ENCODE peak calls at places on chromosome 2, in four cellular contexts. One of them, this sample, is unnamed.

GRCh38 chr2:70946832-70947442 is 11.2 kb downstream of the ATP6V1B1 start:
- DNase-seq in cardiac fibroblast: peak; percentile 73
- DNase-seq in choroid plexus epithelial cell: peak; percentile 80
- DNase-seq in right atrium auricular region: peak; percentile 71
- DNase-seq in this sample: peak; percentile 75

GRCh38 chr2:13201924-13202323 is 485.2 kb downstream of the TRIB2 start:
- DNase-seq in right atrium auricular region: no peak
- DNase-seq in cardiac fibroblast: peak; percentile 2
- DNase-seq in choroid plexus epithelial cell: peak; percentile 8
- DNase-seq in this sample: no peak

GRCh38 chr2:239601201-239601851 is 200.5 kb upstream of the HDAC4 start:
- DNase-seq in cardiac fibroblast: no peak
- DNase-seq in right atrium auricular region: no peak
- DNase-seq in choroid plexus epithelial cell: no peak
- DNase-seq in this sample: no peak

GRCh38 chr2:211468881-211469280 is 912.5 kb downstream of the CPS1 start:
- DNase-seq in choroid plexus epithelial cell: no peak
- DNase-seq in right atrium auricular region: no peak
- DNase-seq in cardiac fibroblast: no peak
- DNase-seq in this sample: no peak

GRCh38 chr2:110748489-110748867 is 16.1 kb downstream of the ACOXL start:
- DNase-seq in cardiac fibroblast: no peak
- DNase-seq in right atrium auricular region: no peak
- DNase-seq in choroid plexus epithelial cell: no peak
- DNase-seq in this sample: no peak

GRCh38 chr2:241673797-241674725 is 12.6 kb downstream of the DTYMK start:
- DNase-seq in cardiac fibroblast: no peak
- DNase-seq in choroid plexus epithelial cell: peak; percentile 29
- DNase-seq in right atrium auricular region: no peak
- DNase-seq in this sample: no peak

GRCh38 chr2:30243231-30243630 is 11.9 kb downstream of the LBH start:
- DNase-seq in cardiac fibroblast: peak; percentile 9
- DNase-seq in choroid plexus epithelial cell: no peak
- DNase-seq in right atrium auricular region: no peak
- DNase-seq in this sample: no peak

GRCh38 chr2:169978402-169979017 is 151.3 kb downstream of the UBR3 start:
- DNase-seq in right atrium auricular region: no peak
- DNase-seq in cardiac fibroblast: no peak
- DNase-seq in choroid plexus epithelial cell: no peak
- DNase-seq in this sample: no peak

GRCh38 chr2:70988726-70989648 is 5.7 kb downstream of the TEX261 start:
- DNase-seq in cardiac fibroblast: no peak
- DNase-seq in choroid plexus epithelial cell: no peak
- DNase-seq in right atrium auricular region: peak; percentile 52
- DNase-seq in this sample: no peak

GRCh38 chr2:26670171-26670570 is 22.4 kb upstream of the KCNK3 start:
- DNase-seq in choroid plexus epithelial cell: peak; percentile 11
- DNase-seq in cardiac fibroblast: peak; percentile 25
- DNase-seq in right atrium auricular region: no peak
- DNase-seq in this sample: no peak

GRCh38 chr2:126766897-126767296 is 110.9 kb downstream of the GYPC start:
- DNase-seq in cardiac fibroblast: no peak
- DNase-seq in choroid plexus epithelial cell: no peak
- DNase-seq in right atrium auricular region: no peak
- DNase-seq in this sample: no peak

GRCh38 chr2:26000561-26001211 is 18.4 kb upstream of the KIF3C start:
- DNase-seq in cardiac fibroblast: no peak
- DNase-seq in choroid plexus epithelial cell: no peak
- DNase-seq in right atrium auricular region: no peak
- DNase-seq in this sample: no peak

GRCh38 chr2:157732596-157732995 is 103.9 kb upstream of the ACVR1C start:
- DNase-seq in cardiac fibroblast: no peak
- DNase-seq in choroid plexus epithelial cell: peak; percentile 7
- DNase-seq in right atrium auricular region: no peak
- DNase-seq in this sample: no peak

GRCh38 chr2:226308981-226309380 is 490.6 kb downstream of the IRS1 start:
- DNase-seq in cardiac fibroblast: peak; percentile 84
- DNase-seq in choroid plexus epithelial cell: peak; percentile 79
- DNase-seq in right atrium auricular region: no peak
- DNase-seq in this sample: no peak

GRCh38 chr2:32812316-32812715 is 134.4 kb upstream of the LTBP1 start:
- DNase-seq in cardiac fibroblast: peak; percentile 15
- DNase-seq in right atrium auricular region: no peak
- DNase-seq in choroid plexus epithelial cell: peak; percentile 44
- DNase-seq in this sample: no peak

GRCh38 chr2:205372141-205372540 is 310.2 kb upstream of the NRP2 start:
- DNase-seq in right atrium auricular region: no peak
- DNase-seq in choroid plexus epithelial cell: peak; percentile 40
- DNase-seq in cardiac fibroblast: peak; percentile 45
- DNase-seq in this sample: no peak

GRCh38 chr2:63627866-63628265 is 39.1 kb downstream of the MDH1 start:
- DNase-seq in cardiac fibroblast: no peak
- DNase-seq in right atrium auricular region: no peak
- DNase-seq in choroid plexus epithelial cell: no peak
- DNase-seq in this sample: no peak

GRCh38 chr2:188079176-188079575 is 212.5 kb upstream of the GULP1 start:
- DNase-seq in cardiac fibroblast: peak; percentile 74
- DNase-seq in right atrium auricular region: no peak
- DNase-seq in choroid plexus epithelial cell: peak; percentile 87
- DNase-seq in this sample: no peak

GRCh38 chr2:174059875-174060226 is 94.7 kb upstream of the SP3 start:
- DNase-seq in choroid plexus epithelial cell: peak; percentile 46
- DNase-seq in right atrium auricular region: no peak
- DNase-seq in cardiac fibroblast: peak; percentile 41
- DNase-seq in this sample: no peak

GRCh38 chr2:119427756-119428155 is 3.9 kb upstream of the TMEM37 start:
- DNase-seq in cardiac fibroblast: no peak
- DNase-seq in choroid plexus epithelial cell: no peak
- DNase-seq in right atrium auricular region: no peak
- DNase-seq in this sample: no peak

GRCh38 chr2:71923887-71924533 is 223.7 kb downstream of the CYP26B1 start:
- DNase-seq in choroid plexus epithelial cell: peak; percentile 88
- DNase-seq in right atrium auricular region: peak; percentile 78
- DNase-seq in cardiac fibroblast: peak; percentile 84
- DNase-seq in this sample: peak; percentile 59

GRCh38 chr2:231480781-231481180 is 16.5 kb upstream of the NCL start:
- DNase-seq in cardiac fibroblast: no peak
- DNase-seq in right atrium auricular region: no peak
- DNase-seq in choroid plexus epithelial cell: no peak
- DNase-seq in this sample: no peak

GRCh38 chr2:121479882-121480522 is 50.7 kb upstream of the RNU4ATAC start:
- DNase-seq in cardiac fibroblast: no peak
- DNase-seq in choroid plexus epithelial cell: peak; percentile 48
- DNase-seq in right atrium auricular region: no peak
- DNase-seq in this sample: no peak

GRCh38 chr2:189116059-189116458 is 63.5 kb downstream of the COL5A2 start:
- DNase-seq in right atrium auricular region: no peak
- DNase-seq in choroid plexus epithelial cell: no peak
- DNase-seq in cardiac fibroblast: no peak
- DNase-seq in this sample: no peak

GRCh38 chr2:235545369-235546150 is 51.7 kb downstream of the AGAP1 start:
- DNase-seq in right atrium auricular region: no peak
- DNase-seq in choroid plexus epithelial cell: no peak
- DNase-seq in cardiac fibroblast: no peak
- DNase-seq in this sample: no peak

GRCh38 chr2:4937550-4937949 is 754.6 kb upstream of the SOX11 start:
- DNase-seq in choroid plexus epithelial cell: peak; percentile 77
- DNase-seq in cardiac fibroblast: no peak
- DNase-seq in right atrium auricular region: no peak
- DNase-seq in this sample: no peak

GRCh38 chr2:64412671-64413070 is 41.3 kb upstream of the LGALSL start:
- DNase-seq in cardiac fibroblast: no peak
- DNase-seq in choroid plexus epithelial cell: no peak
- DNase-seq in right atrium auricular region: no peak
- DNase-seq in this sample: no peak

GRCh38 chr2:217837530-217837929 is 165.3 kb downstream of the TNS1 start:
- DNase-seq in choroid plexus epithelial cell: no peak
- DNase-seq in right atrium auricular region: no peak
- DNase-seq in cardiac fibroblast: no peak
- DNase-seq in this sample: no peak

GRCh38 chr2:224885295-224885694 is 157.0 kb downstream of the DOCK10 start:
- DNase-seq in cardiac fibroblast: peak; percentile 31
- DNase-seq in right atrium auricular region: no peak
- DNase-seq in choroid plexus epithelial cell: peak; percentile 33
- DNase-seq in this sample: no peak

GRCh38 chr2:56008661-56009411 is 85.3 kb upstream of the EFEMP1 start:
- DNase-seq in choroid plexus epithelial cell: peak; percentile 92
- DNase-seq in right atrium auricular region: peak; percentile 67
- DNase-seq in cardiac fibroblast: peak; percentile 97
- DNase-seq in this sample: peak; percentile 53

GRCh38 chr2:118186110-118186857 is 98.0 kb downstream of the INSIG2 start:
- DNase-seq in choroid plexus epithelial cell: peak; percentile 90
- DNase-seq in cardiac fibroblast: peak; percentile 69
- DNase-seq in right atrium auricular region: peak; percentile 91
- DNase-seq in this sample: peak; percentile 74
- TF ChIP-seq CTCF in choroid plexus epithelial cell: peak; percentile 32
- TF ChIP-seq CTCF in cardiac fibroblast: no peak
- TF ChIP-seq CTCF in right atrium auricular region: no peak
- TF ChIP-seq CTCF in this sample: peak; percentile 25

DNA sequence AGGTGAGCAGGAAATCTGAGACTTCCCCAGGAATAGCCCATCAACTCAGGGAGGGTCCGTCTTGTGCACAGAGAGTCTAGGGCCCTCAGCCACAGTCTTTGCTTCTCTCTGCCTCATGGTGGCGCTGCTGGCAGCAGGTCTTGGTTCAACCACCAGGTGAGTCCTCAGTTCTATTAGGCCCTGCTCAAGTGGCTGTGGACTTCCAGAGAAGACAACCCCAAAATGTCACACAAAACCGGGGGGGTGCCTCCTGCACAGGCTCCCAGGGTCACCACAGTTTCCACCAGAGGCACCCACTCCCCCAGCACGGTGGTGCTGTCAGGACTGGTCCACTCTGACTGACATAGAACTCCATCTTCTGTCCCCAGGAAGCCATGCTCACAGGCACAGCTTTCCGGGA is 2.4 kb upstream of the CHRNG start:
- DNase-seq in choroid plexus epithelial cell: no peak
- DNase-seq in right atrium auricular region: no peak
- DNase-seq in cardiac fibroblast: no peak
- DNase-seq in this sample: no peak
- TF ChIP-seq CTCF in choroid plexus epithelial cell: peak; percentile 55
- TF ChIP-seq CTCF in right atrium auricular region: no peak
- TF ChIP-seq CTCF in cardiac fibroblast: peak; percentile 38
- TF ChIP-seq CTCF in this sample: peak; percentile 36

GRCh38 chr2:84674586-84674985 is 158.3 kb downstream of the DNAH6 start:
- DNase-seq in cardiac fibroblast: no peak
- DNase-seq in choroid plexus epithelial cell: no peak
- DNase-seq in right atrium auricular region: no peak
- DNase-seq in this sample: no peak

GRCh38 chr2:84674099-84674498 is 157.8 kb downstream of the DNAH6 start:
- DNase-seq in right atrium auricular region: no peak
- DNase-seq in choroid plexus epithelial cell: no peak
- DNase-seq in cardiac fibroblast: no peak
- DNase-seq in this sample: no peak

GRCh38 chr2:84676295-84676694 is 160.0 kb downstream of the DNAH6 start:
- DNase-seq in right atrium auricular region: no peak
- DNase-seq in choroid plexus epithelial cell: no peak
- DNase-seq in cardiac fibroblast: no peak
- DNase-seq in this sample: no peak

GRCh38 chr2:84678214-84678613 is 161.9 kb downstream of the DNAH6 start:
- DNase-seq in choroid plexus epithelial cell: no peak
- DNase-seq in right atrium auricular region: no peak
- DNase-seq in cardiac fibroblast: no peak
- DNase-seq in this sample: no peak
- TF ChIP-seq CTCF in choroid plexus epithelial cell: no peak
- TF ChIP-seq CTCF in right atrium auricular region: no peak
- TF ChIP-seq CTCF in cardiac fibroblast: no peak
- TF ChIP-seq CTCF in this sample: no peak

DNA sequence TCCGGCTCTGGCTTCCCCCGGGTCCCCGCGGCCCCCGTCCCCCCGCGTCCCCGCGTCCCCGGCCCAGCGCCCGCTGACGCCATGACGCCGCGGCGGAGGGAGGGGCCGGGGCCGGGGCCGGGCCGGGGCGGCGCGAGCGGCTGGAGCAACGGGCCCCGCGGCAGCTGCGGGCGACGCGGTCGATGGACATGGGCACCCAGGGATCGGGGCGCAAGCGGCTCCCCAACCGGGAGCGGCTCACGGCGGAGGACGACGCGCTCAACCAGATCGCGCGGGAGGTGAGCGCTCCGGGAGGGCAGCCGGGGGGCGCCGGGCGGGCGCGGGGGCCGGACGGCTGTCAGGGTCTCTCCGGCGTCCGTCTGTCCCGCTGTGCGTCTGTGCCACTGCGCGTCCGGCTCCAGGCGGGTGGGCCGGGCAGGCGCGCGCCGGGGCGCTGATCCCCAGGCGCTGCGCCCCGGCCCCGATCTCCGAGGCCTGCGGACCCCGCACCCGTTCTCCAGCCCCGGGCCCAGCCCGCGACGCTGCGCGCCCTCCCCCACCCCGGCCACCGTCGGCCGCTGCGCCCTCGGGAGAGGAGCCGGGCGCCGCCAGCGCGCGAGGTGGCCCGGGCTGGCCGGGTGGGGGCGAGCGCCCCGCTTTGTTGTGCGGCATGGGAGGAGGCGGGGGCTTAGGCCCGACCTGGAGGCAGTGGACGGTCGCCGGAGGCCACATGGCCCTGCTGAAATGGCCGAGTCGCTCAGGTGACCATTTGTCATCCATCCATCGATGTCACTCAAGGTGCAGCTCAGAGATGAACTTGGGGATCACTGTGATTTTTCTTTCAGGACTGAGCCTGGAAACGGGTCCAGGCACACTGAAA is at the start of gene LRRFIP1:
- DNase-seq in right atrium auricular region: no peak
- DNase-seq in cardiac fibroblast: no peak
- DNase-seq in choroid plexus epithelial cell: no peak
- DNase-seq in this sample: no peak
- TF ChIP-seq CTCF in right atrium auricular region: peak; percentile 30
- TF ChIP-seq CTCF in cardiac fibroblast: no peak
- TF ChIP-seq CTCF in choroid plexus epithelial cell: no peak
- TF ChIP-seq CTCF in this sample: peak; percentile 24

DNA sequence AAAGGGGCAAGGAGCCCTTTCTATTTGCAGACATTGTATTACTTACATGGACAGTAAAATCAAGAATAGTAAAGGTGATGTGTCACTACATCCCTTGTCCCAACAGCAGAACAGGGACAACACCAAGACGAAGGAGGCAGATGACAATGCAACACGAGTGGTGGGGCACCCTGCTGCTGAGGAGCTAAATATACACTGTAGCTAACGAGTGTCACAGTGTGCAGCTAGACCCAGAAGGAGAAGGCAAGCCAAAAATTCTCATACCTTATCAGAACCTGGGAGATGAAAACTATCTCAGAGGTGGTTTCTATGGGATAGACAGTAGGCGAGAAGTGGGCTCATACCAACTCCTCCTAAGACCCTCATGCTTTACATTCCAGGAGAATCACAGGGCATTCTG is 518.4 kb upstream of the LRRTM1 start:
- DNase-seq in cardiac fibroblast: no peak
- DNase-seq in right atrium auricular region: no peak
- DNase-seq in choroid plexus epithelial cell: no peak
- DNase-seq in this sample: no peak
- TF ChIP-seq CTCF in cardiac fibroblast: no peak
- TF ChIP-seq CTCF in right atrium auricular region: no peak
- TF ChIP-seq CTCF in choroid plexus epithelial cell: no peak
- TF ChIP-seq CTCF in this sample: no peak

GRCh38 chr2:130796280-130796679 is 40.4 kb upstream of the ARHGEF4 start:
- DNase-seq in cardiac fibroblast: no peak
- DNase-seq in choroid plexus epithelial cell: no peak
- DNase-seq in right atrium auricular region: no peak
- DNase-seq in this sample: no peak
- TF ChIP-seq CTCF in cardiac fibroblast: no peak
- TF ChIP-seq CTCF in choroid plexus epithelial cell: no peak
- TF ChIP-seq CTCF in right atrium auricular region: no peak
- TF ChIP-seq CTCF in this sample: no peak

This sample was measured in neural crest cell.